ENCODE peak calls at places on chromosomes 6 and 20, in eight cellular contexts. One of them, this sample, is unnamed.

GRCh38 chr6:11702039-11702795 is 76.4 kb downstream of the ADTRP start:
- DNase-seq in aorta: no peak
- DNase-seq in tibial artery: no peak
- DNase-seq in CD8-positive, alpha-beta T cell: no peak
- DNase-seq in upper lobe of left lung: peak
- DNase-seq in psoas muscle: no peak
- DNase-seq in cardiac muscle cell: no peak
- DNase-seq in CD4-positive, alpha-beta memory T cell: no peak
- DNase-seq in this sample: no peak

GRCh38 chr6:26097268-26097875 is 10.1 kb downstream of the HFE start:
- DNase-seq in aorta: no peak
- DNase-seq in tibial artery: peak
- DNase-seq in CD8-positive, alpha-beta T cell: peak
- DNase-seq in upper lobe of left lung: peak
- DNase-seq in psoas muscle: no peak
- DNase-seq in cardiac muscle cell: peak
- DNase-seq in CD4-positive, alpha-beta memory T cell: peak
- DNase-seq in this sample: no peak

GRCh38 chr20:14700641-14700965 is 363.2 kb upstream of the FLRT3 start:
- DNase-seq in aorta: no peak
- DNase-seq in tibial artery: no peak
- DNase-seq in CD8-positive, alpha-beta T cell: no peak
- DNase-seq in upper lobe of left lung: no peak
- DNase-seq in psoas muscle: no peak
- DNase-seq in cardiac muscle cell: no peak
- DNase-seq in CD4-positive, alpha-beta memory T cell: no peak
- DNase-seq in this sample: no peak

GRCh38 chr20:52269327-52269726 is 77.7 kb upstream of the ZFP64 start:
- DNase-seq in aorta: no peak
- DNase-seq in tibial artery: no peak
- DNase-seq in CD8-positive, alpha-beta T cell: no peak
- DNase-seq in upper lobe of left lung: no peak
- DNase-seq in psoas muscle: no peak
- DNase-seq in cardiac muscle cell: no peak
- DNase-seq in CD4-positive, alpha-beta memory T cell: no peak
- DNase-seq in this sample: peak

GRCh38 chr6:71034578-71034977 is 77.7 kb upstream of the B3GAT2 start:
- DNase-seq in aorta: no peak
- DNase-seq in tibial artery: no peak
- DNase-seq in CD8-positive, alpha-beta T cell: no peak
- DNase-seq in upper lobe of left lung: no peak
- DNase-seq in psoas muscle: no peak
- DNase-seq in cardiac muscle cell: no peak
- DNase-seq in CD4-positive, alpha-beta memory T cell: no peak
- DNase-seq in this sample: no peak

GRCh38 chr6:79034865-79035264 is 43.2 kb downstream of the PHIP start:
- DNase-seq in aorta: no peak
- DNase-seq in tibial artery: no peak
- DNase-seq in CD8-positive, alpha-beta T cell: no peak
- DNase-seq in upper lobe of left lung: no peak
- DNase-seq in psoas muscle: no peak
- DNase-seq in cardiac muscle cell: no peak
- DNase-seq in CD4-positive, alpha-beta memory T cell: no peak
- DNase-seq in this sample: no peak

GRCh38 chr6:551405-551804 is 105.5 kb downstream of the HUS1B start:
- DNase-seq in aorta: no peak
- DNase-seq in tibial artery: no peak
- DNase-seq in CD8-positive, alpha-beta T cell: peak
- DNase-seq in upper lobe of left lung: no peak
- DNase-seq in psoas muscle: no peak
- DNase-seq in cardiac muscle cell: peak
- DNase-seq in CD4-positive, alpha-beta memory T cell: no peak
- DNase-seq in this sample: no peak

GRCh38 chr6:160949531-160949930 is 42.0 kb upstream of the MAP3K4 start:
- DNase-seq in aorta: no peak
- DNase-seq in tibial artery: no peak
- DNase-seq in CD8-positive, alpha-beta T cell: no peak
- DNase-seq in upper lobe of left lung: no peak
- DNase-seq in psoas muscle: no peak
- DNase-seq in cardiac muscle cell: no peak
- DNase-seq in CD4-positive, alpha-beta memory T cell: no peak
- DNase-seq in this sample: no peak

GRCh38 chr6:108951351-108951953 is 103.2 kb downstream of the ARMC2 start:
- DNase-seq in aorta: no peak
- DNase-seq in tibial artery: no peak
- DNase-seq in CD8-positive, alpha-beta T cell: no peak
- DNase-seq in upper lobe of left lung: no peak
- DNase-seq in psoas muscle: no peak
- DNase-seq in cardiac muscle cell: no peak
- DNase-seq in CD4-positive, alpha-beta memory T cell: no peak
- DNase-seq in this sample: no peak

GRCh38 chr6:170290306-170291128 is at the start of gene DLL1:
- DNase-seq in aorta: peak
- DNase-seq in tibial artery: no peak
- DNase-seq in CD8-positive, alpha-beta T cell: peak
- DNase-seq in upper lobe of left lung: no peak
- DNase-seq in psoas muscle: peak
- DNase-seq in cardiac muscle cell: peak
- DNase-seq in CD4-positive, alpha-beta memory T cell: no peak
- DNase-seq in this sample: no peak

GRCh38 chr6:113690255-113690956 is 166.7 kb upstream of the MARCKS start:
- DNase-seq in aorta: no peak
- DNase-seq in tibial artery: no peak
- DNase-seq in CD8-positive, alpha-beta T cell: no peak
- DNase-seq in upper lobe of left lung: no peak
- DNase-seq in psoas muscle: no peak
- DNase-seq in cardiac muscle cell: no peak
- DNase-seq in CD4-positive, alpha-beta memory T cell: no peak
- DNase-seq in this sample: no peak

DNA sequence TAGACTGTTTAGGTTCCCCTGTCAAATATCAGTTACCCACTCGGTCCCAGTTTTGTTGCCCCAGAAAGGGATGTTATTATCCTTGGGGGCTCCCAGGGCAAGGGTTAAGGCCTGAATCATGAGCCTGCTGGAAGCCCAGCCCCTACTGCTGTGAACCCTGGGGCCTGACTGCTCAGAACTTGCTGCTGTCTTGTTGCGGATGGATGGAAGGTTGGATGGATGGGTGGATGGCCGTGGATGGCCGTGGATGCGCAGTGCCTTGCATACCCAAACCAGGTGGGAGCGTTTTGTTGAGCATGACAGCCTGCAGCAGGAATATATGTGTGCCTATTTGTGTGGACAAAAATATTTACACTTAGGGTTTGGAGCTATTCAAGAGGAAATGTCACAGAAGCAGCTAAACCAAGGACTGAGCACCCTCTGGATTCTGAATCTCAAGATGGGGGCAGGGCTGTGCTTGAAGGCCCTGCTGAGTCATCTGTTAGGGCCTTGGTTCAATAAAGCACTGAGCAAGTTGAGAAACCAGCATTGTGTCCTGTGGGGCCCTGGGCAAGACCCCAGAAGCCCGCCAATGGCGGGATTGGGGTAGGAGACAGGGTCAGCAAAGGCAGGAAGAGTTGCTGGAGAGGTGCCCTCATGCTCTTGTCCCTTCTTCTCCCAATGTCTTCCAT is 9.6 kb downstream of the CDC25B start:
- DNase-seq in aorta: no peak
- DNase-seq in tibial artery: no peak
- DNase-seq in CD8-positive, alpha-beta T cell: no peak
- DNase-seq in upper lobe of left lung: peak
- DNase-seq in psoas muscle: peak
- DNase-seq in cardiac muscle cell: no peak
- DNase-seq in CD4-positive, alpha-beta memory T cell: no peak
- DNase-seq in this sample: no peak
- H3K4me3 ChIP-seq in aorta: no peak
- H3K4me3 ChIP-seq in tibial artery: no peak
- H3K4me3 ChIP-seq in CD8-positive, alpha-beta T cell: no peak
- H3K4me3 ChIP-seq in upper lobe of left lung: no peak
- H3K4me3 ChIP-seq in psoas muscle: no peak
- H3K4me3 ChIP-seq in cardiac muscle cell: no peak
- H3K4me3 ChIP-seq in CD4-positive, alpha-beta memory T cell: no peak
- H3K4me3 ChIP-seq in this sample: peak

GRCh38 chr6:110320307-110320706 is 37.8 kb downstream of the METTL24 start:
- DNase-seq in aorta: no peak
- DNase-seq in tibial artery: no peak
- DNase-seq in CD8-positive, alpha-beta T cell: no peak
- DNase-seq in upper lobe of left lung: no peak
- DNase-seq in psoas muscle: no peak
- DNase-seq in cardiac muscle cell: no peak
- DNase-seq in CD4-positive, alpha-beta memory T cell: no peak
- DNase-seq in this sample: no peak

GRCh38 chr6:110319843-110320242 is 38.3 kb downstream of the METTL24 start:
- DNase-seq in aorta: no peak
- DNase-seq in tibial artery: no peak
- DNase-seq in CD8-positive, alpha-beta T cell: no peak
- DNase-seq in upper lobe of left lung: no peak
- DNase-seq in psoas muscle: no peak
- DNase-seq in cardiac muscle cell: no peak
- DNase-seq in CD4-positive, alpha-beta memory T cell: no peak
- DNase-seq in this sample: no peak

GRCh38 chr6:110325197-110325596 is 33.0 kb downstream of the METTL24 start:
- DNase-seq in aorta: no peak
- DNase-seq in tibial artery: no peak
- DNase-seq in CD8-positive, alpha-beta T cell: no peak
- DNase-seq in upper lobe of left lung: no peak
- DNase-seq in psoas muscle: no peak
- DNase-seq in cardiac muscle cell: no peak
- DNase-seq in CD4-positive, alpha-beta memory T cell: no peak
- DNase-seq in this sample: no peak

GRCh38 chr6:110322151-110323003 is 35.8 kb downstream of the METTL24 start:
- DNase-seq in aorta: no peak
- DNase-seq in tibial artery: no peak
- DNase-seq in CD8-positive, alpha-beta T cell: no peak
- DNase-seq in upper lobe of left lung: no peak
- DNase-seq in psoas muscle: no peak
- DNase-seq in cardiac muscle cell: no peak
- DNase-seq in CD4-positive, alpha-beta memory T cell: no peak
- DNase-seq in this sample: no peak

DNA sequence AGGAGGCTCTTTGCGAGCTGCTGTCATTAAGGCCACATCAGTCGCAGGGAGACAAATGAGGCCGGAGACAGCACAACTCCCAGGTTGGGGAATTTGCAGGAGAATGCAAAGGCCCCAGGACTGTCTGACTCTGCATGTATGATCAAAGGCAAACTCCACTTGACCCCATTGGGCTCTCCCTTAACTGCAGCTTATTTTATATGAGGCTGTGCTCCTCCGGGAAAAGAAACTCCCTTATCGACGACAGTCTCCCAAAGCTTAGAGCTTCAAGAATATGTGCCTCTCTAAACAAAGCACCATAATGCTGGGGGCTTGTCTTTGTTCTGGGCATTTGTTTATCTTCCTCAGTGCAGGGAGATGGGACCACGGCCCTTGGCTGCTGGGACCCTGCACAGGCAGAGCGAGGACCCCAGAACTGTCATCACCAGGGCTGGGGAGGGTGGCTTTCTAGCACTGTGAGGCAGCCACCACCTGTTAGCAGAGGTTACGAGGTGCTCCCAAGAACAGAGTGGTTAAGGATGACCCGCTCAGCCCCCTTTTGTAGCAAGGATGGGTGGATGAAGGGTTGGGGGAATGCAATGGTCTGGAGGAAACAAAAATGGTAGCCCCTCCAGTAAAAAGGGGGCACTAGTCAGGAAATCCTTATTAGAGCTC is 35.0 kb downstream of the METTL24 start:
- DNase-seq in aorta: no peak
- DNase-seq in tibial artery: no peak
- DNase-seq in CD8-positive, alpha-beta T cell: no peak
- DNase-seq in upper lobe of left lung: no peak
- DNase-seq in psoas muscle: no peak
- DNase-seq in cardiac muscle cell: peak
- DNase-seq in CD4-positive, alpha-beta memory T cell: no peak
- DNase-seq in this sample: no peak
- H3K27ac ChIP-seq in aorta: no peak
- H3K27ac ChIP-seq in tibial artery: no peak
- H3K27ac ChIP-seq in CD8-positive, alpha-beta T cell: no peak
- H3K27ac ChIP-seq in upper lobe of left lung: no peak
- H3K27ac ChIP-seq in psoas muscle: no peak
- H3K27ac ChIP-seq in cardiac muscle cell: peak
- H3K27ac ChIP-seq in CD4-positive, alpha-beta memory T cell: no peak
- H3K27ac ChIP-seq in this sample: no peak

DNA sequence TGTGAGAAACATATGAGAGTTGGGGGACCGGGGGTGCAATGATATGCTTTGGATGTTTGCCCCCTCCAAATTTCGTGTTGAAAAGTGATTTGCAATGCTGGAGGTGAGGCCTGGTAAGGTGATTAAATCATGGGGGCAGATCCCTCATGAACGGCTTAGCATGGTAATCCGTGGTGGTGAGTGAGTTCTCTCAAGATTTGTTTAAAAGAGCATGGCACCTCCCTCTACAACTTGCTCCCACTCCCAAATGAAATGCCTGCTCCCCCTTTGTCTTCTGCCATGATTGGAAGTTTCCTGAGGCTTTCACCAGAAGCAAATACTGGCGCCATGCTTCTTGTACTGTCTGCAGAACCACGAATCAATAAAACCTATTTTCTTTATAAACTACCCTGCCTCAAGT is 2.5 kb downstream of the DEK start:
- DNase-seq in aorta: no peak
- DNase-seq in tibial artery: no peak
- DNase-seq in CD8-positive, alpha-beta T cell: no peak
- DNase-seq in upper lobe of left lung: no peak
- DNase-seq in psoas muscle: no peak
- DNase-seq in cardiac muscle cell: no peak
- DNase-seq in CD4-positive, alpha-beta memory T cell: no peak
- DNase-seq in this sample: no peak
- H3K4me3 ChIP-seq in aorta: no peak
- H3K4me3 ChIP-seq in tibial artery: no peak
- H3K4me3 ChIP-seq in CD8-positive, alpha-beta T cell: no peak
- H3K4me3 ChIP-seq in upper lobe of left lung: no peak
- H3K4me3 ChIP-seq in psoas muscle: peak
- H3K4me3 ChIP-seq in cardiac muscle cell: no peak
- H3K4me3 ChIP-seq in CD4-positive, alpha-beta memory T cell: no peak
- H3K4me3 ChIP-seq in this sample: peak

GRCh38 chr6:150289454-150290071 is 79.2 kb upstream of the IYD start:
- DNase-seq in aorta: no peak
- DNase-seq in tibial artery: no peak
- DNase-seq in CD8-positive, alpha-beta T cell: no peak
- DNase-seq in upper lobe of left lung: no peak
- DNase-seq in psoas muscle: no peak
- DNase-seq in cardiac muscle cell: no peak
- DNase-seq in CD4-positive, alpha-beta memory T cell: no peak
- DNase-seq in this sample: no peak
- H3K27ac ChIP-seq in aorta: no peak
- H3K27ac ChIP-seq in tibial artery: no peak
- H3K27ac ChIP-seq in CD8-positive, alpha-beta T cell: no peak
- H3K27ac ChIP-seq in upper lobe of left lung: no peak
- H3K27ac ChIP-seq in psoas muscle: no peak
- H3K27ac ChIP-seq in cardiac muscle cell: no peak
- H3K27ac ChIP-seq in CD4-positive, alpha-beta memory T cell: no peak
- H3K27ac ChIP-seq in this sample: no peak

GRCh38 chr6:130027948-130028347 is 9.6 kb downstream of the L3MBTL3 start:
- DNase-seq in aorta: no peak
- DNase-seq in tibial artery: no peak
- DNase-seq in CD8-positive, alpha-beta T cell: no peak
- DNase-seq in upper lobe of left lung: no peak
- DNase-seq in psoas muscle: no peak
- DNase-seq in cardiac muscle cell: no peak
- DNase-seq in CD4-positive, alpha-beta memory T cell: peak
- DNase-seq in this sample: no peak
- H3K4me3 ChIP-seq in aorta: no peak
- H3K4me3 ChIP-seq in tibial artery: no peak
- H3K4me3 ChIP-seq in CD8-positive, alpha-beta T cell: no peak
- H3K4me3 ChIP-seq in upper lobe of left lung: no peak
- H3K4me3 ChIP-seq in psoas muscle: no peak
- H3K4me3 ChIP-seq in cardiac muscle cell: no peak
- H3K4me3 ChIP-seq in CD4-positive, alpha-beta memory T cell: no peak
- H3K4me3 ChIP-seq in this sample: no peak

GRCh38 chr6:32224696-32225095 is 829 bp upstream of the NOTCH4 start:
- DNase-seq in aorta: no peak
- DNase-seq in tibial artery: no peak
- DNase-seq in CD8-positive, alpha-beta T cell: no peak
- DNase-seq in upper lobe of left lung: no peak
- DNase-seq in psoas muscle: no peak
- DNase-seq in cardiac muscle cell: no peak
- DNase-seq in CD4-positive, alpha-beta memory T cell: no peak
- DNase-seq in this sample: no peak
- H3K27ac ChIP-seq in aorta: no peak
- H3K27ac ChIP-seq in tibial artery: no peak
- H3K27ac ChIP-seq in CD8-positive, alpha-beta T cell: no peak
- H3K27ac ChIP-seq in upper lobe of left lung: peak
- H3K27ac ChIP-seq in psoas muscle: no peak
- H3K27ac ChIP-seq in cardiac muscle cell: no peak
- H3K27ac ChIP-seq in CD4-positive, alpha-beta memory T cell: no peak
- H3K27ac ChIP-seq in this sample: no peak

This sample was measured in SK-N-MC.